ENCODE peak calls at places on chromosomes 12 and 14, in nine cellular contexts. One of them, this sample, is unnamed.

GRCh38 chr14:41532255-41532654 is 74.4 kb upstream of the LRFN5 start:
- DNase-seq in GM10248: no peak
- DNase-seq in activated T-helper 2 cell treated with anti-CD3 and anti-CD28 coated beads, Interferon-gamma antibody, Interleukin-2, Interleukin-4, amounts not matched to agents 10 μg/mL and 5 μg/mL and 100 μg/mL, durations not matched to agents 14 hours and 24 hours and 36 hours: no peak
- DNase-seq in HEK293T: no peak
- DNase-seq in stomach: no peak
- DNase-seq in NCI-H2029 treated with DMSO at 0.1 percent for 48 hours: no peak
- DNase-seq in HFFc6: no peak
- DNase-seq in CD4-positive, CD25-positive, alpha-beta regulatory T cell: no peak
- DNase-seq in A549: no peak
- DNase-seq in this sample: no peak

GRCh38 chr12:131785763-131786330 is 42.3 kb upstream of the MMP17 start:
- DNase-seq in A549: no peak
- DNase-seq in HEK293T: no peak
- DNase-seq in GM10248: no peak
- DNase-seq in stomach: no peak
- DNase-seq in activated T-helper 2 cell treated with anti-CD3 and anti-CD28 coated beads, Interferon-gamma antibody, Interleukin-2, Interleukin-4, amounts not matched to agents 10 μg/mL and 5 μg/mL and 100 μg/mL, durations not matched to agents 14 hours and 24 hours and 36 hours: no peak
- DNase-seq in HFFc6: no peak
- DNase-seq in CD4-positive, CD25-positive, alpha-beta regulatory T cell: no peak
- DNase-seq in NCI-H2029 treated with DMSO at 0.1 percent for 48 hours: no peak
- DNase-seq in this sample: no peak

GRCh38 chr12:94263011-94263786 is 114.8 kb downstream of the PLXNC1 start:
- DNase-seq in activated T-helper 2 cell treated with anti-CD3 and anti-CD28 coated beads, Interferon-gamma antibody, Interleukin-2, Interleukin-4, amounts not matched to agents 10 μg/mL and 5 μg/mL and 100 μg/mL, durations not matched to agents 14 hours and 24 hours and 36 hours: peak; percentile 44
- DNase-seq in CD4-positive, CD25-positive, alpha-beta regulatory T cell: peak; percentile 39
- DNase-seq in NCI-H2029 treated with DMSO at 0.1 percent for 48 hours: no peak
- DNase-seq in GM10248: peak; percentile 64
- DNase-seq in HFFc6: no peak
- DNase-seq in stomach: no peak
- DNase-seq in A549: no peak
- DNase-seq in HEK293T: no peak
- DNase-seq in this sample: no peak

GRCh38 chr12:29782821-29783772 is 645 bp downstream of the TMTC1 start:
- DNase-seq in HFFc6: no peak
- DNase-seq in GM10248: no peak
- DNase-seq in NCI-H2029 treated with DMSO at 0.1 percent for 48 hours: peak; percentile 55
- DNase-seq in HEK293T: peak; percentile 49
- DNase-seq in activated T-helper 2 cell treated with anti-CD3 and anti-CD28 coated beads, Interferon-gamma antibody, Interleukin-2, Interleukin-4, amounts not matched to agents 10 μg/mL and 5 μg/mL and 100 μg/mL, durations not matched to agents 14 hours and 24 hours and 36 hours: no peak
- DNase-seq in stomach: peak; percentile 28
- DNase-seq in A549: no peak
- DNase-seq in CD4-positive, CD25-positive, alpha-beta regulatory T cell: no peak
- DNase-seq in this sample: no peak

GRCh38 chr12:47781479-47782371 is 8.7 kb downstream of the SLC48A1 start:
- DNase-seq in A549: no peak
- DNase-seq in stomach: no peak
- DNase-seq in CD4-positive, CD25-positive, alpha-beta regulatory T cell: no peak
- DNase-seq in HEK293T: no peak
- DNase-seq in HFFc6: no peak
- DNase-seq in NCI-H2029 treated with DMSO at 0.1 percent for 48 hours: no peak
- DNase-seq in GM10248: no peak
- DNase-seq in activated T-helper 2 cell treated with anti-CD3 and anti-CD28 coated beads, Interferon-gamma antibody, Interleukin-2, Interleukin-4, amounts not matched to agents 10 μg/mL and 5 μg/mL and 100 μg/mL, durations not matched to agents 14 hours and 24 hours and 36 hours: no peak
- DNase-seq in this sample: no peak

GRCh38 chr14:57382283-57382682 is 8.1 kb upstream of the NAA30 start:
- DNase-seq in stomach: no peak
- DNase-seq in CD4-positive, CD25-positive, alpha-beta regulatory T cell: no peak
- DNase-seq in HFFc6: peak; percentile 88
- DNase-seq in activated T-helper 2 cell treated with anti-CD3 and anti-CD28 coated beads, Interferon-gamma antibody, Interleukin-2, Interleukin-4, amounts not matched to agents 10 μg/mL and 5 μg/mL and 100 μg/mL, durations not matched to agents 14 hours and 24 hours and 36 hours: no peak
- DNase-seq in A549: peak; percentile 38
- DNase-seq in NCI-H2029 treated with DMSO at 0.1 percent for 48 hours: no peak
- DNase-seq in HEK293T: no peak
- DNase-seq in GM10248: no peak
- DNase-seq in this sample: peak; percentile 78

GRCh38 chr12:21773799-21774198 is 707 bp downstream of the KCNJ8 start:
- DNase-seq in NCI-H2029 treated with DMSO at 0.1 percent for 48 hours: no peak
- DNase-seq in GM10248: no peak
- DNase-seq in CD4-positive, CD25-positive, alpha-beta regulatory T cell: no peak
- DNase-seq in HFFc6: no peak
- DNase-seq in stomach: no peak
- DNase-seq in activated T-helper 2 cell treated with anti-CD3 and anti-CD28 coated beads, Interferon-gamma antibody, Interleukin-2, Interleukin-4, amounts not matched to agents 10 μg/mL and 5 μg/mL and 100 μg/mL, durations not matched to agents 14 hours and 24 hours and 36 hours: no peak
- DNase-seq in HEK293T: no peak
- DNase-seq in A549: no peak
- DNase-seq in this sample: no peak

GRCh38 chr12:56261503-56262230 is 3.5 kb upstream of the ANKRD52 start:
- DNase-seq in A549: peak; percentile 95
- DNase-seq in GM10248: no peak
- DNase-seq in activated T-helper 2 cell treated with anti-CD3 and anti-CD28 coated beads, Interferon-gamma antibody, Interleukin-2, Interleukin-4, amounts not matched to agents 10 μg/mL and 5 μg/mL and 100 μg/mL, durations not matched to agents 14 hours and 24 hours and 36 hours: no peak
- DNase-seq in CD4-positive, CD25-positive, alpha-beta regulatory T cell: no peak
- DNase-seq in NCI-H2029 treated with DMSO at 0.1 percent for 48 hours: no peak
- DNase-seq in HFFc6: peak; percentile 84
- DNase-seq in stomach: no peak
- DNase-seq in HEK293T: no peak
- DNase-seq in this sample: peak; percentile 87

GRCh38 chr12:38427442-38427841 is 110.9 kb downstream of the ALG10B start:
- DNase-seq in A549: no peak
- DNase-seq in CD4-positive, CD25-positive, alpha-beta regulatory T cell: no peak
- DNase-seq in HFFc6: no peak
- DNase-seq in NCI-H2029 treated with DMSO at 0.1 percent for 48 hours: no peak
- DNase-seq in activated T-helper 2 cell treated with anti-CD3 and anti-CD28 coated beads, Interferon-gamma antibody, Interleukin-2, Interleukin-4, amounts not matched to agents 10 μg/mL and 5 μg/mL and 100 μg/mL, durations not matched to agents 14 hours and 24 hours and 36 hours: no peak
- DNase-seq in stomach: no peak
- DNase-seq in GM10248: no peak
- DNase-seq in HEK293T: no peak
- DNase-seq in this sample: no peak

GRCh38 chr12:2586159-2587035 is 208.4 kb upstream of the FKBP4 start:
- DNase-seq in stomach: peak; percentile 40
- DNase-seq in activated T-helper 2 cell treated with anti-CD3 and anti-CD28 coated beads, Interferon-gamma antibody, Interleukin-2, Interleukin-4, amounts not matched to agents 10 μg/mL and 5 μg/mL and 100 μg/mL, durations not matched to agents 14 hours and 24 hours and 36 hours: no peak
- DNase-seq in HFFc6: no peak
- DNase-seq in GM10248: no peak
- DNase-seq in NCI-H2029 treated with DMSO at 0.1 percent for 48 hours: no peak
- DNase-seq in CD4-positive, CD25-positive, alpha-beta regulatory T cell: no peak
- DNase-seq in A549: no peak
- DNase-seq in HEK293T: no peak
- DNase-seq in this sample: no peak

GRCh38 chr12:1800646-1801284 is 19.6 kb upstream of the LRTM2 start:
- DNase-seq in NCI-H2029 treated with DMSO at 0.1 percent for 48 hours: no peak
- DNase-seq in HEK293T: peak; percentile 62
- DNase-seq in activated T-helper 2 cell treated with anti-CD3 and anti-CD28 coated beads, Interferon-gamma antibody, Interleukin-2, Interleukin-4, amounts not matched to agents 10 μg/mL and 5 μg/mL and 100 μg/mL, durations not matched to agents 14 hours and 24 hours and 36 hours: no peak
- DNase-seq in HFFc6: peak; percentile 21
- DNase-seq in CD4-positive, CD25-positive, alpha-beta regulatory T cell: no peak
- DNase-seq in stomach: peak; percentile 52
- DNase-seq in A549: peak; percentile 37
- DNase-seq in GM10248: peak; percentile 79
- DNase-seq in this sample: no peak

GRCh38 chr12:124686001-124686884 is 118.8 kb upstream of the NCOR2 start:
- DNase-seq in CD4-positive, CD25-positive, alpha-beta regulatory T cell: no peak
- DNase-seq in stomach: no peak
- DNase-seq in HFFc6: peak; percentile 72
- DNase-seq in A549: peak; percentile 62
- DNase-seq in HEK293T: peak; percentile 44
- DNase-seq in activated T-helper 2 cell treated with anti-CD3 and anti-CD28 coated beads, Interferon-gamma antibody, Interleukin-2, Interleukin-4, amounts not matched to agents 10 μg/mL and 5 μg/mL and 100 μg/mL, durations not matched to agents 14 hours and 24 hours and 36 hours: no peak
- DNase-seq in GM10248: no peak
- DNase-seq in NCI-H2029 treated with DMSO at 0.1 percent for 48 hours: no peak
- DNase-seq in this sample: peak; percentile 42

GRCh38 chr12:47079894-47080724 is at the start of gene AMIGO2:
- DNase-seq in A549: peak; percentile 95
- DNase-seq in HFFc6: peak; percentile 61
- DNase-seq in stomach: peak; percentile 36
- DNase-seq in CD4-positive, CD25-positive, alpha-beta regulatory T cell: peak; percentile 29
- DNase-seq in HEK293T: peak; percentile 35
- DNase-seq in activated T-helper 2 cell treated with anti-CD3 and anti-CD28 coated beads, Interferon-gamma antibody, Interleukin-2, Interleukin-4, amounts not matched to agents 10 μg/mL and 5 μg/mL and 100 μg/mL, durations not matched to agents 14 hours and 24 hours and 36 hours: peak; percentile 28
- DNase-seq in NCI-H2029 treated with DMSO at 0.1 percent for 48 hours: peak; percentile 66
- DNase-seq in GM10248: peak; percentile 41
- DNase-seq in this sample: no peak

GRCh38 chr12:72547593-72547992 is 275.4 kb downstream of the TRHDE start:
- DNase-seq in CD4-positive, CD25-positive, alpha-beta regulatory T cell: no peak
- DNase-seq in A549: no peak
- DNase-seq in GM10248: no peak
- DNase-seq in NCI-H2029 treated with DMSO at 0.1 percent for 48 hours: no peak
- DNase-seq in stomach: no peak
- DNase-seq in HEK293T: no peak
- DNase-seq in HFFc6: peak; percentile 9
- DNase-seq in activated T-helper 2 cell treated with anti-CD3 and anti-CD28 coated beads, Interferon-gamma antibody, Interleukin-2, Interleukin-4, amounts not matched to agents 10 μg/mL and 5 μg/mL and 100 μg/mL, durations not matched to agents 14 hours and 24 hours and 36 hours: no peak
- DNase-seq in this sample: peak; percentile 41

GRCh38 chr12:9333129-9333528 is 124.9 kb upstream of the PZP start:
- DNase-seq in A549: no peak
- DNase-seq in HFFc6: no peak
- DNase-seq in CD4-positive, CD25-positive, alpha-beta regulatory T cell: no peak
- DNase-seq in NCI-H2029 treated with DMSO at 0.1 percent for 48 hours: no peak
- DNase-seq in GM10248: no peak
- DNase-seq in HEK293T: no peak
- DNase-seq in stomach: no peak
- DNase-seq in activated T-helper 2 cell treated with anti-CD3 and anti-CD28 coated beads, Interferon-gamma antibody, Interleukin-2, Interleukin-4, amounts not matched to agents 10 μg/mL and 5 μg/mL and 100 μg/mL, durations not matched to agents 14 hours and 24 hours and 36 hours: no peak
- DNase-seq in this sample: no peak

This sample was measured in HS-5.